ENCODE peak calls at places on chromosome 17, in five cellular contexts. I is HCT116, O is SK-N-SH, V is GM12878, G is H1. Y is an unnamed sample.

GRCh38 chr17:33125552-33125950 is 133.9 kb downstream of the SPACA3 start:
- DNase-seq in I (no peak), O (no peak), V (no peak), G (no peak), Y (no peak)

GRCh38 chr17:7383742-7384488 is 3.0 kb downstream of the TNK1 start:
- DNase-seq in I (no peak), O (peak; percentile 95), V (no peak), G (peak; percentile 92), Y (no peak)

GRCh38 chr17:19377602-19378415 is 489 bp upstream of the MAPK7 start:
- DNase-seq in I (peak; percentile 96), O (peak; percentile 98), V (peak; percentile 96), G (peak; percentile 94), Y (peak; percentile 100)

GRCh38 chr17:38617074-38617860 is 11.5 kb upstream of the SRCIN1 start:
- DNase-seq in I (no peak), O (no peak), V (no peak), G (no peak), Y (no peak)

GRCh38 chr17:78241277-78242023 is 10.0 kb downstream of the TMEM235 start:
- DNase-seq in I (peak; percentile 90), O (peak; percentile 79), V (no peak), G (peak; percentile 49), Y (no peak)

GRCh38 chr17:36188891-36189306 is 7.7 kb downstream of the CCL3L1 start:
- DNase-seq in I (no peak), O (no peak), V (peak; percentile 59), G (no peak), Y (no peak)

GRCh38 chr17:37608369-37609169 is 649 bp downstream of the SYNRG start:
- DNase-seq in I (no peak), O (peak; percentile 79), V (no peak), G (no peak), Y (no peak)

GRCh38 chr17:62963296-62963695 is 2.7 kb upstream of the TANC2 start:
- DNase-seq in I (peak; percentile 75), O (peak; percentile 42), V (no peak), G (no peak), Y (no peak)

GRCh38 chr17:75344664-75345063 is 55.4 kb upstream of the SLC25A19 start:
- DNase-seq in I (no peak), O (no peak), V (no peak), G (no peak), Y (no peak)

GRCh38 chr17:70137451-70138230 is 31.7 kb upstream of the KCNJ2 start:
- DNase-seq in I (no peak), O (no peak), V (peak; percentile 70), G (no peak), Y (peak; percentile 56)

GRCh38 chr17:42277342-42277712 is 1.1 kb upstream of the STAT5B start:
- DNase-seq in I (no peak), O (no peak), V (no peak), G (no peak), Y (no peak)

GRCh38 chr17:19248149-19248922 is 11.2 kb downstream of the EPN2 start:
- DNase-seq in I (no peak), O (no peak), V (no peak), G (no peak), Y (peak; percentile 79)

GRCh38 chr17:10327640-10328039 is 45.2 kb downstream of the MYH13 start:
- DNase-seq in I (peak; percentile 78), O (peak; percentile 75), V (peak; percentile 35), G (peak; percentile 97), Y (peak; percentile 81)

GRCh38 chr17:13931752-13932477 is 137.4 kb upstream of the COX10 start:
- DNase-seq in I (no peak), O (no peak), V (no peak), G (no peak), Y (no peak)

GRCh38 chr17:65742433-65743312 is 181.2 kb upstream of the AXIN2 start:
- DNase-seq in I (peak; percentile 70), O (peak; percentile 14), V (no peak), G (no peak), Y (no peak)

GRCh38 chr17:75848523-75849303 is 4.5 kb upstream of the UNC13D start:
- DNase-seq in I (peak; percentile 64), O (peak; percentile 73), V (no peak), G (peak; percentile 98), Y (no peak)

GRCh38 chr17:41687828-41688640 is 651 bp upstream of the EIF1 start:
- DNase-seq in I (no peak), O (peak; percentile 44), V (no peak), G (peak; percentile 48), Y (no peak)

GRCh38 chr17:1462164-1463112 is 6.4 kb upstream of the CRK start:
- DNase-seq in I (no peak), O (no peak), V (no peak), G (no peak), Y (no peak)

GRCh38 chr17:76725580-76726230 is 701 bp downstream of the JMJD6 start:
- DNase-seq in I (no peak), O (peak; percentile 79), V (no peak), G (no peak), Y (peak; percentile 69)

GRCh38 chr17:19720210-19720475 is 3.8 kb upstream of the SLC47A2 start:
- DNase-seq in I (no peak), O (no peak), V (no peak), G (no peak), Y (no peak)

DNA sequence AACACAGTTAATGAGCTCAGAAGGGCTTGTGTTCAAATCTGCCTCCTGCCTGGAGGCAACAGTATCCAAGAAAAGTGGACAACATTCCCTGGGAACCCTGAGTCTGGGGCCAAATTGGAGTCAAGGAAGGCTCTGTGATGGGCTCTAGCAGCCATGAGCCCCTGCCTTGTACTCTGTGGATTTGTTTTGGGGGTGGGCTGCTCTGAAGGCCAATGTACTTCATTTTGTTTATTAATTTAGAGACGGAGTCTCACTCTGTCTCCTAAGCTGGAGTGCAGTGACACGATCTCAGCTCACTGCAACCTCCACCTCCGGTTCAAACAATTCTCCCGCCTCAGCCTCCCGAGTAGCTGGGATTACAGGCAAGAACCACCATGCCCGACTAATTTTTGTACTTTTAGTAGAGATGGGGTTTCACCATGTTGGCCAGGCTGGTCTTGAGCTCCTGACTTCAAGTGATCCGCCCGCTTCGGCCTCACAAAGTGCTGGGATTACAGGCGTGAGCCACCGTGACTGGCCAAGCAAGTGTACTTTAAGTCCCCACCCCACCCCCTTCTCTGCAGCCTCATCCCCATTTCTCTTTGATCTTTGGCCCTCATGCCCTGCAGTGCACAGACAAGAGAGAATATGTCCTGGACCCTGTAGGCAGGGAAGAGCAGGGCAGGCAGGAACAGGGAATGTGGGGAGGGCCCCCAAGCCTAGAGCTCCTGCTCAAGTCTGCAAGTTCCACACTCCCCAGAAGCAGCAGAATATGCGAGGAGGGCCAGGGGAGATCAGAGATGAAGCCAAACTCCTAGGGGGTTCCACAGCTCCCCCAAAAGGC is 2.7 kb upstream of the GIP start:
- DNase-seq in I (no peak), O (no peak), V (no peak), G (no peak), Y (no peak)
- TF ChIP-seq JUND in I (no peak), O (no peak), V (no peak), G (no peak), Y (no peak)

DNA sequence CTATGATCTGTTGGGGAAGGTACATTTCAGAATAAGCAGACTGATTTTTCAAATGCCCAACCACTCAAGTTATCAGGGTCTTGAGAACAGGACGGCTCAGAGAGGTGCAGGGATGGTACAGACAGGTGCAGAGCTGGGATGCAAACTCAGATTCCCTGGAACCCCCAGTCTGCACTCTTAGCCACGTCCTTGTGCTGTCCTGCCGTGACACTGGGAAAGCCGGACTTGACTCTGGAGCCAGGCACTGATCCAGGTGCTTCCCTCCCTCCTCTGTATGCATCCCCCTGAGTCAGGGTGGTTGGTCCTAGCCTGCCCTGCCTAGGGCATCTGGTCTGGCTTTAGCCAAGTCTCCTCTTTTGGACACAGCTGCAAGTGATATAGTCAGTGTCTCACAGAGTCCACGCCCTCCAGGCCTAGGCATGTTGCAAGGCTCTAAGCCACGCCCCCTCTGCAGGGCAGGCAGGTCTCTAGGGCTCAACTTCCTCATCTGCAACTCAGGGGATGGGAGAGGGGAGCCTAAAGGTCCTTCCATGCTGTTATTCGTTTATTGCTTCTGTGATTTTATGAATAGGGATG is 97.4 kb downstream of the SDK2 start:
- DNase-seq in I (peak; percentile 12), O (peak; percentile 85), V (no peak), G (peak; percentile 72), Y (peak; percentile 37)
- TF ChIP-seq JUND in I (no peak), O (no peak), V (no peak), G (no peak), Y (no peak)

GRCh38 chr17:56600246-56600645 is 6.7 kb downstream of the NOG start:
- DNase-seq in I (no peak), O (no peak), V (no peak), G (no peak), Y (no peak)

GRCh38 chr17:56604691-56605090 is 11.2 kb downstream of the NOG start:
- DNase-seq in I (no peak), O (no peak), V (no peak), G (no peak), Y (no peak)

GRCh38 chr17:56601613-56602012 is 8.1 kb downstream of the NOG start:
- DNase-seq in I (no peak), O (no peak), V (no peak), G (no peak), Y (no peak)

GRCh38 chr17:56603486-56604238 is 10.2 kb downstream of the NOG start:
- DNase-seq in I (no peak), O (no peak), V (no peak), G (no peak), Y (no peak)

DNA sequence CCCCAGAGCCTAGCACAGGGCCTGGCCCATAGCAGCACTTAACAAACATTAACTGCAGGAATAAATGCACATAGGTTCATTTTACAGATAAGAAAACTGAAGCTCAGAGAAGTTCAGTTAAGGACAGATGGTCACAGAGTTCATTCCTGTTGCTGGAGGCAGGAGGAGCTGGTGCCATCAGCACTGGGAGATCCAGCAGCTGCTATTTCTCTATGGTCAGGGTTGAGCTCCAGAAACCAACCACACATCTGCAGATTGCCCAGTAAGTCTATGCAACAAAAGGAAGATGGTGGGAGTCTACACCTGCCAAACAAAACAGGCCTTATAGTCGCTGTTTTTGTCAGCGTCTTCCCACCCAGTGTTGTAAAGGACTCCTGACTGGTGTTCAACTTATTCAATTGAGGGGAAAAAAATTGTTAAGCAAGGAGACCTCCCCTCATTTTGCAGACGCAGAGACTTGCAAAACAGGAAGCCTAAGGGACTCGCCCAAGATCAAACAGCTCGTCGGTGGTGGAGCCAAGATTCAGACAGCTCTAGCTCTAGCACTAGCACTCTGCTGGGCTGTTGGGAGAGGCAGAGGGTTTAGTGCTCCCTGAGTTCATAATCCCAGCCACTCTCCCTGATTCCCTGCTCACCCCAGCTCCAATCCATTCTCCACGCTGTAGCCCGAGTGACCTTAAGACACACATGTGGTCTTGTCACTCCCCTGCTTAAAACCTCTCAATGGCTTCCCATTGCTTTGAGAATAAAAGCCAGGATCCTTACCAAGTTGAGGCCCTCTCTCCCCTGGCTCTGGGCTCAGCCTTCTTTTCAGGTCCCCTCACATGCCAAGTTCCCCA is 9.0 kb downstream of the NOG start:
- DNase-seq in I (no peak), O (no peak), V (no peak), G (no peak), Y (no peak)
- TF ChIP-seq JUND in I (no peak), O (no peak), V (no peak), G (no peak), Y (no peak)

DNA sequence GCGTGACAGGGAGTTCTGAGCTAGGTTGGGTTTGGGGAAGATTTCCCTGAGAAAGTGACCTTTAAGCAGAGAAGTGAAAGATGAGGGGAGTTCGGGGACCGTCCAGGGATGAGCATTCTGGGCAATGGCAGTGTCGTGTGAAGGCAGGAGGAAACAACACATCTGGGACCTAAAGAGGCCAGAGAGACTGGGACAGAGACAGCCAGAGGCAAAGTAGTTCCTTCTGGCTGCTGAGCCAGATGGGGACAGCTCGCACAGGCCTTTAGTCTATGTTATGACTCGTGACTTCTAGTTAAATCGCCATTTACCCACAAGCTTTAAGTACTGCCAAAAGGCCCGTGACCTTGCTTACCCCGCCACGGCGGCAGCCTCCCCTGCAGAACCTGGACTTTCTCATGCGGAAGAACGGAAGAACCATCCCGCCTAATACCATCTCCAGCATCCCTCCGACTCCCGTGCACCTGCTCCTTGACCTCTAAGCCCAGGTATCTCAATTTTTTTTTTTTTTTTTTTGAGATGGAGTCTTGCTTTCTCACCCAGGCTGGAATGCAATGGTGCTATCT is 8.5 kb upstream of the MED11 start:
- DNase-seq in I (no peak), O (no peak), V (no peak), G (no peak), Y (no peak)
- TF ChIP-seq JUND in I (no peak), O (no peak), V (no peak), G (no peak), Y (no peak)

Y was measured in T47D.